ENCODE peak calls at places on chromosomes 7 and 10, in ten cellular contexts. J is right lobe of liver; D is omental fat pad; S is activated CD8-positive, alpha-beta memory T cell treated with anti-CD3 and anti-CD28 coated beads, Interleukin-2, amount 10 ng/mL, durations not matched to agents 7 days and 5 days; A is GM23338; M is gastrocnemius medialis; C is HepG2; P is activated naive CD4-positive, alpha-beta T cell treated with anti-CD3 and anti-CD28 coated beads, Interleukin-2, amount 50 U/mL, for 72 hours; X is SK-N-SH treated with all-trans-retinoic acid at 6 μM for 48 hours; L is activated naive CD8-positive, alpha-beta T cell treated with anti-CD3 and anti-CD28 coated beads, Interleukin-2, amount 10 ng/mL, durations not matched to agents 7 days and 5 days. B is an unnamed sample.

GRCh38 chr10:92848037-92848440 is 281 bp upstream of the EXOC6 start:
- ATAC-seq in D (peak), M (no peak), C (peak), P (peak), S (no peak), A (peak), J (no peak), L (no peak), X (peak), B (no peak)

GRCh38 chr10:123309740-123310139 is 155.5 kb downstream of the BUB3 start:
- ATAC-seq in D (peak), L (no peak), A (peak), S (no peak), X (no peak), P (no peak), C (no peak), J (no peak), M (no peak), B (no peak)

GRCh38 chr10:5252177-5253037 is 55.8 kb downstream of the AKR1C4 start:
- ATAC-seq in M (no peak), D (no peak), L (no peak), S (no peak), C (peak), X (no peak), J (no peak), P (no peak), A (peak), B (no peak)

GRCh38 chr7:129877146-129877792 is 75.5 kb downstream of the UBE2H start:
- ATAC-seq in L (no peak), X (no peak), C (peak), S (no peak), P (no peak), M (peak), J (peak), D (no peak), A (no peak), B (no peak)

GRCh38 chr7:116166167-116166566 is 44.2 kb upstream of the TES start:
- ATAC-seq in X (no peak), J (no peak), D (no peak), S (no peak), M (no peak), A (no peak), P (no peak), L (no peak), C (no peak), B (no peak)

GRCh38 chr7:100163871-100164270 is 4.5 kb downstream of the GAL3ST4 start:
- ATAC-seq in A (no peak), J (no peak), C (no peak), M (no peak), L (no peak), S (no peak), D (no peak), P (no peak), X (no peak), B (no peak)

GRCh38 chr7:45035371-45035770 is 35.4 kb downstream of the CCM2 start:
- ATAC-seq in S (no peak), P (no peak), L (no peak), A (no peak), X (no peak), M (no peak), C (no peak), J (no peak), D (no peak), B (no peak)

GRCh38 chr7:21305455-21306235 is 122.2 kb upstream of the SP4 start:
- ATAC-seq in C (no peak), P (peak), J (no peak), A (no peak), S (peak), L (no peak), D (no peak), X (no peak), M (no peak), B (peak)

GRCh38 chr10:80518143-80518806 is 19.4 kb upstream of the SH2D4B start:
- ATAC-seq in M (no peak), X (no peak), A (no peak), P (no peak), L (no peak), S (no peak), J (no peak), C (no peak), D (no peak), B (no peak)

GRCh38 chr10:970311-971149 is 17.7 kb upstream of the GTPBP4 start:
- ATAC-seq in P (no peak), C (peak), D (no peak), J (peak), A (no peak), S (no peak), X (peak), L (no peak), M (peak), B (no peak)

GRCh38 chr7:45888185-45888992 is at the start of gene IGFBP1:
- ATAC-seq in P (peak), X (peak), D (peak), A (peak), M (no peak), C (peak), L (no peak), S (peak), J (peak), B (no peak)

GRCh38 chr7:107948645-107949442 is 54.1 kb downstream of the LAMB1 start:
- ATAC-seq in A (no peak), J (peak), D (no peak), C (peak), X (peak), S (no peak), P (no peak), L (no peak), M (no peak), B (no peak)

GRCh38 chr7:20647908-20648776 is 32.7 kb downstream of the ABCB5 start:
- ATAC-seq in M (no peak), D (peak), A (peak), X (peak), L (no peak), J (peak), S (no peak), P (no peak), C (peak), B (no peak)

GRCh38 chr7:158569858-158570239 is 17.8 kb downstream of the PTPRN2 start:
- ATAC-seq in A (peak), J (no peak), M (no peak), P (peak), S (no peak), L (no peak), D (no peak), C (no peak), X (no peak), B (no peak)

GRCh38 chr10:32333849-32334248 is 13.1 kb downstream of the EPC1 start:
- ATAC-seq in L (no peak), X (no peak), J (no peak), P (no peak), C (no peak), M (no peak), D (no peak), S (no peak), A (peak), B (no peak)

GRCh38 chr10:132064082-132064755 is 1.5 kb upstream of the JAKMIP3 start:
- ATAC-seq in J (no peak), D (no peak), L (no peak), S (no peak), C (no peak), M (no peak), A (no peak), X (no peak), P (no peak), B (no peak)

GRCh38 chr10:74987339-74988054 is 124.0 kb upstream of the SAMD8 start:
- ATAC-seq in P (no peak), J (no peak), M (peak), A (no peak), X (no peak), C (no peak), D (peak), L (no peak), S (no peak), B (no peak)

GRCh38 chr10:7547825-7548224 is 118.9 kb downstream of the ITIH5 start:
- ATAC-seq in A (no peak), C (no peak), X (no peak), L (no peak), P (no peak), S (no peak), M (peak), J (no peak), D (no peak), B (no peak)

GRCh38 chr10:110137142-110137545 is 70.3 kb upstream of the MXI1 start:
- ATAC-seq in L (peak), D (peak), P (peak), S (peak), C (peak), A (peak), J (peak), X (peak), M (peak), B (peak)

GRCh38 chr10:27225011-27225590 is 15.5 kb downstream of the ACBD5 start:
- ATAC-seq in C (no peak), X (no peak), L (no peak), A (no peak), S (peak), P (no peak), J (peak), D (no peak), M (no peak), B (no peak)

GRCh38 chr7:110257673-110258072 is 833.3 kb upstream of the LRRN3 start:
- ATAC-seq in J (no peak), C (no peak), P (no peak), S (no peak), M (no peak), L (no peak), A (no peak), X (no peak), D (no peak), B (no peak)

GRCh38 chr7:129391546-129392211 is 42.6 kb upstream of the STRIP2 start:
- ATAC-seq in A (no peak), M (peak), J (no peak), D (no peak), P (no peak), L (no peak), S (no peak), C (no peak), X (no peak), B (no peak)

GRCh38 chr10:113853577-113854018 is 284 bp downstream of the DCLRE1A start:
- ATAC-seq in M (peak), P (no peak), J (peak), L (no peak), D (peak), A (no peak), S (no peak), X (peak), C (peak), B (no peak)

GRCh38 chr10:22505923-22506685 is 160.8 kb downstream of the SPAG6 start:
- ATAC-seq in L (peak), P (peak), X (peak), C (no peak), J (peak), A (no peak), M (no peak), S (peak), D (no peak), B (peak)

B was measured in activated CD4-positive, CD25-positive, alpha-beta regulatory T cell treated with anti-CD3 and anti-CD28 coated beads, Interleukin-2, amount 50 U/mL, for 24 hours.